ENCODE peak calls at places on chromosomes 2 and 18, in six cellular contexts. One of them, this sample, is unnamed.

GRCh38 chr2:138291805-138292204 is 209.8 kb upstream of the SPOPL start:
- DNase-seq in neural crest cell: no peak
- DNase-seq in lower lobe of right lung: no peak
- DNase-seq in upper lobe of left lung: no peak
- DNase-seq in stimulated activated CD8-positive, alpha-beta memory T cell treated with anti-CD3 and anti-CD28 coated beads, Interleukin-15, amount 100 ng/mL, for 48 hours: no peak
- DNase-seq in occipital lobe: no peak
- DNase-seq in this sample: no peak

GRCh38 chr2:126905991-126906390 is 7.3 kb downstream of the TEX51 start:
- DNase-seq in neural crest cell: no peak
- DNase-seq in lower lobe of right lung: no peak
- DNase-seq in upper lobe of left lung: no peak
- DNase-seq in stimulated activated CD8-positive, alpha-beta memory T cell treated with anti-CD3 and anti-CD28 coated beads, Interleukin-15, amount 100 ng/mL, for 48 hours: no peak
- DNase-seq in occipital lobe: no peak
- DNase-seq in this sample: no peak

GRCh38 chr2:20615466-20616241 is 35.2 kb downstream of the HS1BP3 start:
- DNase-seq in neural crest cell: no peak
- DNase-seq in lower lobe of right lung: peak
- DNase-seq in upper lobe of left lung: no peak
- DNase-seq in stimulated activated CD8-positive, alpha-beta memory T cell treated with anti-CD3 and anti-CD28 coated beads, Interleukin-15, amount 100 ng/mL, for 48 hours: no peak
- DNase-seq in occipital lobe: no peak
- DNase-seq in this sample: no peak

GRCh38 chr2:69978157-69978904 is 16.9 kb upstream of the ASPRV1 start:
- DNase-seq in neural crest cell: no peak
- DNase-seq in lower lobe of right lung: no peak
- DNase-seq in upper lobe of left lung: no peak
- DNase-seq in stimulated activated CD8-positive, alpha-beta memory T cell treated with anti-CD3 and anti-CD28 coated beads, Interleukin-15, amount 100 ng/mL, for 48 hours: no peak
- DNase-seq in occipital lobe: no peak
- DNase-seq in this sample: no peak

GRCh38 chr2:84925336-84925723 is 19.9 kb downstream of the TMSB10 start:
- DNase-seq in neural crest cell: no peak
- DNase-seq in lower lobe of right lung: no peak
- DNase-seq in upper lobe of left lung: no peak
- DNase-seq in stimulated activated CD8-positive, alpha-beta memory T cell treated with anti-CD3 and anti-CD28 coated beads, Interleukin-15, amount 100 ng/mL, for 48 hours: no peak
- DNase-seq in occipital lobe: no peak
- DNase-seq in this sample: no peak

GRCh38 chr2:55418512-55419235 is 982 bp downstream of the CCDC88A start:
- DNase-seq in neural crest cell: no peak
- DNase-seq in lower lobe of right lung: no peak
- DNase-seq in upper lobe of left lung: no peak
- DNase-seq in stimulated activated CD8-positive, alpha-beta memory T cell treated with anti-CD3 and anti-CD28 coated beads, Interleukin-15, amount 100 ng/mL, for 48 hours: no peak
- DNase-seq in occipital lobe: no peak
- DNase-seq in this sample: no peak

GRCh38 chr2:43149482-43150107 is 76.8 kb downstream of the ZFP36L2 start:
- DNase-seq in neural crest cell: no peak
- DNase-seq in lower lobe of right lung: no peak
- DNase-seq in upper lobe of left lung: no peak
- DNase-seq in stimulated activated CD8-positive, alpha-beta memory T cell treated with anti-CD3 and anti-CD28 coated beads, Interleukin-15, amount 100 ng/mL, for 48 hours: peak
- DNase-seq in occipital lobe: peak
- DNase-seq in this sample: no peak

GRCh38 chr2:106105151-106105922 is 88.8 kb downstream of the UXS1 start:
- DNase-seq in neural crest cell: no peak
- DNase-seq in lower lobe of right lung: no peak
- DNase-seq in upper lobe of left lung: peak
- DNase-seq in stimulated activated CD8-positive, alpha-beta memory T cell treated with anti-CD3 and anti-CD28 coated beads, Interleukin-15, amount 100 ng/mL, for 48 hours: no peak
- DNase-seq in occipital lobe: no peak
- DNase-seq in this sample: no peak

GRCh38 chr2:71640459-71640858 is 187.1 kb downstream of the DYSF start:
- DNase-seq in neural crest cell: no peak
- DNase-seq in lower lobe of right lung: no peak
- DNase-seq in upper lobe of left lung: no peak
- DNase-seq in stimulated activated CD8-positive, alpha-beta memory T cell treated with anti-CD3 and anti-CD28 coated beads, Interleukin-15, amount 100 ng/mL, for 48 hours: no peak
- DNase-seq in occipital lobe: no peak
- DNase-seq in this sample: no peak

GRCh38 chr18:61731693-61732376 is 161.0 kb downstream of the RNF152 start:
- DNase-seq in neural crest cell: no peak
- DNase-seq in lower lobe of right lung: no peak
- DNase-seq in upper lobe of left lung: no peak
- DNase-seq in stimulated activated CD8-positive, alpha-beta memory T cell treated with anti-CD3 and anti-CD28 coated beads, Interleukin-15, amount 100 ng/mL, for 48 hours: no peak
- DNase-seq in occipital lobe: no peak
- DNase-seq in this sample: no peak

GRCh38 chr18:8932866-8933265 is 169.6 kb upstream of the NDUFV2 start:
- DNase-seq in neural crest cell: no peak
- DNase-seq in lower lobe of right lung: no peak
- DNase-seq in upper lobe of left lung: no peak
- DNase-seq in stimulated activated CD8-positive, alpha-beta memory T cell treated with anti-CD3 and anti-CD28 coated beads, Interleukin-15, amount 100 ng/mL, for 48 hours: no peak
- DNase-seq in occipital lobe: no peak
- DNase-seq in this sample: no peak

GRCh38 chr2:181528441-181528840 is 71.3 kb downstream of the ITGA4 start:
- DNase-seq in neural crest cell: no peak
- DNase-seq in lower lobe of right lung: no peak
- DNase-seq in upper lobe of left lung: no peak
- DNase-seq in stimulated activated CD8-positive, alpha-beta memory T cell treated with anti-CD3 and anti-CD28 coated beads, Interleukin-15, amount 100 ng/mL, for 48 hours: no peak
- DNase-seq in occipital lobe: no peak
- DNase-seq in this sample: no peak

GRCh38 chr2:101759162-101759561 is 61.7 kb downstream of the MAP4K4 start:
- DNase-seq in neural crest cell: no peak
- DNase-seq in lower lobe of right lung: no peak
- DNase-seq in upper lobe of left lung: no peak
- DNase-seq in stimulated activated CD8-positive, alpha-beta memory T cell treated with anti-CD3 and anti-CD28 coated beads, Interleukin-15, amount 100 ng/mL, for 48 hours: no peak
- DNase-seq in occipital lobe: no peak
- DNase-seq in this sample: no peak

GRCh38 chr2:171563301-171563700 is 41.0 kb downstream of the CYBRD1 start:
- DNase-seq in neural crest cell: no peak
- DNase-seq in lower lobe of right lung: no peak
- DNase-seq in upper lobe of left lung: no peak
- DNase-seq in stimulated activated CD8-positive, alpha-beta memory T cell treated with anti-CD3 and anti-CD28 coated beads, Interleukin-15, amount 100 ng/mL, for 48 hours: no peak
- DNase-seq in occipital lobe: no peak
- DNase-seq in this sample: no peak

GRCh38 chr2:85799215-85799956 is 45.6 kb downstream of the ATOH8 start:
- DNase-seq in neural crest cell: no peak
- DNase-seq in lower lobe of right lung: no peak
- DNase-seq in upper lobe of left lung: peak
- DNase-seq in stimulated activated CD8-positive, alpha-beta memory T cell treated with anti-CD3 and anti-CD28 coated beads, Interleukin-15, amount 100 ng/mL, for 48 hours: peak
- DNase-seq in occipital lobe: no peak
- DNase-seq in this sample: no peak

GRCh38 chr18:5370332-5370731 is 74.8 kb upstream of the ZBTB14 start:
- DNase-seq in neural crest cell: no peak
- DNase-seq in lower lobe of right lung: no peak
- DNase-seq in upper lobe of left lung: no peak
- DNase-seq in stimulated activated CD8-positive, alpha-beta memory T cell treated with anti-CD3 and anti-CD28 coated beads, Interleukin-15, amount 100 ng/mL, for 48 hours: no peak
- DNase-seq in occipital lobe: no peak
- DNase-seq in this sample: peak

GRCh38 chr2:171703574-171704347 is 16.5 kb downstream of the DYNC1I2 start:
- DNase-seq in neural crest cell: no peak
- DNase-seq in lower lobe of right lung: no peak
- DNase-seq in upper lobe of left lung: no peak
- DNase-seq in stimulated activated CD8-positive, alpha-beta memory T cell treated with anti-CD3 and anti-CD28 coated beads, Interleukin-15, amount 100 ng/mL, for 48 hours: no peak
- DNase-seq in occipital lobe: no peak
- DNase-seq in this sample: no peak

GRCh38 chr18:22297008-22297407 is 120.7 kb downstream of the CTAGE1 start:
- DNase-seq in neural crest cell: no peak
- DNase-seq in lower lobe of right lung: no peak
- DNase-seq in upper lobe of left lung: no peak
- DNase-seq in stimulated activated CD8-positive, alpha-beta memory T cell treated with anti-CD3 and anti-CD28 coated beads, Interleukin-15, amount 100 ng/mL, for 48 hours: no peak
- DNase-seq in occipital lobe: no peak
- DNase-seq in this sample: no peak

GRCh38 chr2:44246436-44246835 is 28.8 kb upstream of the SLC3A1 start:
- DNase-seq in neural crest cell: no peak
- DNase-seq in lower lobe of right lung: no peak
- DNase-seq in upper lobe of left lung: no peak
- DNase-seq in stimulated activated CD8-positive, alpha-beta memory T cell treated with anti-CD3 and anti-CD28 coated beads, Interleukin-15, amount 100 ng/mL, for 48 hours: no peak
- DNase-seq in occipital lobe: no peak
- DNase-seq in this sample: no peak

GRCh38 chr2:54803783-54804758 is 80.6 kb downstream of the EML6 start:
- DNase-seq in neural crest cell: no peak
- DNase-seq in lower lobe of right lung: no peak
- DNase-seq in upper lobe of left lung: no peak
- DNase-seq in stimulated activated CD8-positive, alpha-beta memory T cell treated with anti-CD3 and anti-CD28 coated beads, Interleukin-15, amount 100 ng/mL, for 48 hours: no peak
- DNase-seq in occipital lobe: no peak
- DNase-seq in this sample: no peak

GRCh38 chr2:54275541-54275940 is 19.5 kb upstream of the TSPYL6 start:
- DNase-seq in neural crest cell: no peak
- DNase-seq in lower lobe of right lung: no peak
- DNase-seq in upper lobe of left lung: no peak
- DNase-seq in stimulated activated CD8-positive, alpha-beta memory T cell treated with anti-CD3 and anti-CD28 coated beads, Interleukin-15, amount 100 ng/mL, for 48 hours: no peak
- DNase-seq in occipital lobe: no peak
- DNase-seq in this sample: no peak

GRCh38 chr2:65347913-65348312 is 84.5 kb downstream of the SPRED2 start:
- DNase-seq in neural crest cell: no peak
- DNase-seq in lower lobe of right lung: no peak
- DNase-seq in upper lobe of left lung: no peak
- DNase-seq in stimulated activated CD8-positive, alpha-beta memory T cell treated with anti-CD3 and anti-CD28 coated beads, Interleukin-15, amount 100 ng/mL, for 48 hours: no peak
- DNase-seq in occipital lobe: no peak
- DNase-seq in this sample: no peak

GRCh38 chr2:166068981-166069380 is 58.8 kb downstream of the SCN1A start:
- DNase-seq in neural crest cell: no peak
- DNase-seq in lower lobe of right lung: no peak
- DNase-seq in upper lobe of left lung: no peak
- DNase-seq in stimulated activated CD8-positive, alpha-beta memory T cell treated with anti-CD3 and anti-CD28 coated beads, Interleukin-15, amount 100 ng/mL, for 48 hours: no peak
- DNase-seq in occipital lobe: no peak
- DNase-seq in this sample: no peak

GRCh38 chr2:143936758-143937562 is 583.0 kb downstream of the ZEB2 start:
- DNase-seq in neural crest cell: peak
- DNase-seq in lower lobe of right lung: peak
- DNase-seq in upper lobe of left lung: peak
- DNase-seq in stimulated activated CD8-positive, alpha-beta memory T cell treated with anti-CD3 and anti-CD28 coated beads, Interleukin-15, amount 100 ng/mL, for 48 hours: peak
- DNase-seq in occipital lobe: peak
- DNase-seq in this sample: peak

GRCh38 chr18:5542393-5543035 is 1.3 kb downstream of the EPB41L3 start:
- DNase-seq in neural crest cell: peak
- DNase-seq in lower lobe of right lung: peak
- DNase-seq in upper lobe of left lung: no peak
- DNase-seq in stimulated activated CD8-positive, alpha-beta memory T cell treated with anti-CD3 and anti-CD28 coated beads, Interleukin-15, amount 100 ng/mL, for 48 hours: no peak
- DNase-seq in occipital lobe: no peak
- DNase-seq in this sample: peak

GRCh38 chr18:21557607-21558253 is 42.8 kb downstream of the ESCO1 start:
- DNase-seq in neural crest cell: no peak
- DNase-seq in lower lobe of right lung: no peak
- DNase-seq in upper lobe of left lung: no peak
- DNase-seq in stimulated activated CD8-positive, alpha-beta memory T cell treated with anti-CD3 and anti-CD28 coated beads, Interleukin-15, amount 100 ng/mL, for 48 hours: no peak
- DNase-seq in occipital lobe: no peak
- DNase-seq in this sample: no peak

This sample was measured in nephron progenitor cell.